ENCODE peak calls at places on chromosomes 7 and 10, in nine cellular contexts. Z, N, I, F, T, R, E, U and X are unnamed samples. For H3K4me1, the result is how much of the 10 kb centered on the place peaks cover.

GRCh38 chr7:140214075-140214684 is 37.4 kb upstream of the KDM7A start:
- DNase-seq in T (peak), U (no peak), N (peak), F (peak), R (no peak), E (no peak), Z (no peak), I (no peak), X (no peak)

GRCh38 chr7:108193593-108194498 is 63.7 kb upstream of the LAMB4 start:
- DNase-seq in F (no peak), U (no peak), I (no peak), T (no peak), N (no peak), R (no peak), Z (no peak), E (no peak), X (no peak)

GRCh38 chr7:42170724-42171123 is 66.3 kb downstream of the GLI3 start:
- DNase-seq in F (no peak), R (no peak), I (no peak), E (no peak), U (no peak), Z (no peak), T (peak), N (no peak), X (no peak)

GRCh38 chr10:79608505-79609375 is 2.0 kb upstream of the SFTPA1 start:
- DNase-seq in U (peak), I (peak), N (peak), E (peak), T (peak), Z (peak), R (peak), F (peak), X (no peak)

GRCh38 chr7:155280446-155281410 is 16.9 kb upstream of the INSIG1 start:
- DNase-seq in I (no peak), U (no peak), R (no peak), F (no peak), E (no peak), Z (no peak), N (no peak), T (no peak), X (no peak)

GRCh38 chr7:84548366-84549085 is 353.9 kb upstream of the SEMA3A start:
- DNase-seq in U (no peak), E (no peak), F (no peak), I (no peak), R (no peak), Z (no peak), N (no peak), T (peak), X (no peak)

GRCh38 chr10:114618722-114619121 is 39.4 kb downstream of the ABLIM1 start:
- DNase-seq in Z (no peak), T (no peak), I (no peak), N (no peak), R (no peak), F (no peak), E (no peak), U (no peak), X (no peak)

GRCh38 chr10:77780180-77780579 is 142.6 kb upstream of the KCNMA1 start:
- DNase-seq in R (no peak), Z (no peak), I (no peak), U (peak), N (no peak), T (no peak), E (no peak), F (no peak), X (no peak)

GRCh38 chr10:62054408-62054807 is 152.9 kb downstream of the ARID5B start:
- DNase-seq in R (no peak), U (no peak), I (no peak), T (no peak), N (no peak), F (no peak), E (no peak), Z (no peak), X (no peak)

GRCh38 chr10:119395287-119396007 is 147.1 kb downstream of the RGS10 start:
- DNase-seq in U (peak), N (peak), Z (no peak), I (peak), F (peak), R (no peak), E (peak), T (peak), X (peak)

GRCh38 chr10:133109736-133110532 is 22.2 kb downstream of the ADGRA1 start:
- DNase-seq in U (no peak), Z (no peak), R (peak), N (no peak), I (no peak), F (peak), T (no peak), E (peak), X (peak)

GRCh38 chr7:68770649-68771048 is 827.6 kb upstream of the AUTS2 start:
- DNase-seq in F (peak), I (no peak), Z (no peak), T (no peak), R (no peak), U (peak), N (no peak), E (no peak), X (no peak)

GRCh38 chr7:16697507-16698199 is 51.7 kb downstream of the BZW2 start:
- DNase-seq in R (no peak), F (no peak), N (no peak), T (peak), E (no peak), Z (no peak), U (peak), I (no peak), X (no peak)

GRCh38 chr7:155897758-155898386 is 85.6 kb upstream of the SHH start:
- DNase-seq in N (no peak), T (no peak), F (no peak), Z (no peak), E (no peak), R (no peak), U (no peak), I (peak), X (peak)

GRCh38 chr10:60464659-60465058 is 75.0 kb upstream of the ANK3 start:
- DNase-seq in U (no peak), T (no peak), E (no peak), F (no peak), Z (no peak), I (no peak), R (no peak), N (no peak), X (no peak)

GRCh38 chr7:31253486-31253885 is 87.0 kb downstream of the NEUROD6 start:
- DNase-seq in E (no peak), I (no peak), F (no peak), U (no peak), Z (no peak), R (no peak), N (no peak), T (no peak), X (no peak)

GRCh38 chr7:82732677-82733076 is 289.1 kb upstream of the CACNA2D1 start:
- DNase-seq in N (no peak), E (no peak), F (no peak), Z (no peak), R (no peak), I (no peak), U (no peak), T (no peak), X (no peak)

GRCh38 chr7:28533731-28534531 is 121.6 kb downstream of the CREB5 start:
- DNase-seq in U (peak), R (peak), I (peak), T (peak), F (peak), N (peak), Z (no peak), E (peak), X (no peak)

GRCh38 chr7:144454256-144455039 is 51.0 kb upstream of the NOBOX start:
- DNase-seq in T (no peak), F (no peak), I (no peak), E (peak), N (no peak), U (no peak), R (no peak), Z (no peak), X (no peak)

GRCh38 chr7:116434820-116435341 is 64.7 kb upstream of the CAV2 start:
- DNase-seq in I (no peak), R (no peak), T (peak), U (no peak), Z (no peak), E (peak), F (no peak), N (no peak), X (no peak)

GRCh38 chr7:150462413-150462812 is 12.0 kb downstream of the GIMAP8 start:
- DNase-seq in I (no peak), T (no peak), E (no peak), F (no peak), N (no peak), U (no peak), R (no peak), Z (no peak), X (no peak)

GRCh38 chr7:152521420-152522337 is 85.9 kb upstream of the KMT2C start:
- DNase-seq in U (peak), Z (no peak), R (peak), F (peak), T (no peak), I (no peak), N (no peak), E (no peak), X (no peak)

GRCh38 chr10:114271779-114272167 is 32.7 kb downstream of the VWA2 start:
- DNase-seq in E (peak), I (peak), T (peak), F (peak), R (peak), N (peak), U (no peak), Z (no peak), X (no peak)

GRCh38 chr7:13032524-13032923 is 345.1 kb downstream of the ARL4A start:
- DNase-seq in E (peak), U (no peak), R (peak), F (no peak), N (no peak), Z (no peak), I (no peak), T (no peak), X (no peak)

GRCh38 chr10:46526682-46527038 is 29.8 kb downstream of the GPRIN2 start:
- DNase-seq in T (no peak), I (peak), N (no peak), Z (no peak), U (no peak), F (peak), E (no peak), R (peak), X (peak)

GRCh38 chr10:37975407-37975991 is 948 bp downstream of the ZNF25 start:
- DNase-seq in R (peak), U (peak), F (no peak), Z (no peak), I (no peak), E (no peak), N (peak), T (peak), X (no peak)

GRCh38 chr7:129734400-129734799 is 122.9 kb downstream of the NRF1 start:
- DNase-seq in R (no peak), Z (no peak), U (no peak), I (no peak), T (no peak), F (no peak), N (no peak), E (no peak), X (no peak)

GRCh38 chr7:96187735-96188622 is 133.9 kb downstream of the SLC25A13 start:
- DNase-seq in I (no peak), T (no peak), E (no peak), R (no peak), F (no peak), Z (no peak), U (no peak), N (no peak), X (no peak)

GRCh38 chr7:39595102-39595620 is 28.2 kb upstream of the RALA start:
- DNase-seq in E (peak), T (peak), N (no peak), I (no peak), R (no peak), Z (no peak), U (no peak), F (no peak), X (no peak)

GRCh38 chr10:98323221-98324164 is 55.5 kb upstream of the LOXL4 start:
- DNase-seq in T (peak), U (no peak), F (peak), N (peak), R (peak), I (peak), E (peak), Z (no peak), X (no peak)

GRCh38 chr10:71864861-71865473 is 13.9 kb upstream of the PSAP start:
- DNase-seq in F (no peak), T (peak), Z (no peak), N (no peak), E (no peak), U (no peak), R (peak), I (no peak), X (peak)

GRCh38 chr7:126462405-126462804 is 790.3 kb downstream of the GRM8 start:
- DNase-seq in F (no peak), I (no peak), U (no peak), R (no peak), E (no peak), N (no peak), Z (no peak), T (no peak), X (no peak)

DNA sequence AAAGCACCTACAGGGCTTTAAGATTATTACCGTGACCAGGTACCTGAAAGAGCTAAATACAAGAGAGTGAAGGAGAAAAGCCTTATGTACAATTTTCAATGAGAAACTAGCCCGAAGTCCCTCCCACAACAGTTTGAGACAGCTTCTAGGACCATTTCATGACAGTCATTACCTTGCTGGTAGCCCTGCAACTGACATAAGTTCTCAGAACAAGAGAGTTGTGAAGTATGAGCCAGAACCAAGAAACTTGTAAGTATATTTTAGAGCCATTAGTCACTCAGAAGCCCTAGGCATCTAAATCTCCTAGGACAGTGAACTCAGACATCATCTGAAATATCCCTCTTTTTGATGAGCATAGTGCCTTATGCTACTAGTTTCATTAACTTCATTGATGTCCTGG is 792.1 kb downstream of the GRM8 start:
- DNase-seq in T (no peak), E (no peak), I (no peak), N (no peak), U (no peak), Z (no peak), R (no peak), F (no peak), X (no peak)
- H3K4me1 ChIP-seq in T (under half), E (under half), I (under half), N (under half), U (under half), Z (under half), R (under half), F (under half), X (under half)

GRCh38 chr7:29806131-29806792 is at the start of gene WIPF3:
- DNase-seq in R (no peak), N (no peak), Z (peak), F (peak), U (peak), E (peak), I (no peak), T (no peak), X (no peak)
- TF ChIP-seq POLR2A in R (no peak), N (no peak), Z (no peak), F (no peak), U (no peak), E (no peak), I (no peak), T (no peak), X (no peak)

GRCh38 chr10:123535386-123535785 is 130.8 kb upstream of the GPR26 start:
- DNase-seq in N (no peak), T (no peak), F (no peak), I (no peak), R (no peak), U (no peak), Z (peak), E (no peak), X (no peak)

GRCh38 chr10:123536176-123536845 is 129.8 kb upstream of the GPR26 start:
- DNase-seq in R (no peak), U (no peak), Z (peak), F (no peak), I (no peak), E (no peak), T (no peak), N (no peak), X (no peak)

GRCh38 chr10:123538401-123539320 is 127.5 kb upstream of the GPR26 start:
- DNase-seq in Z (peak), T (no peak), R (no peak), E (no peak), F (no peak), N (no peak), I (no peak), U (no peak), X (no peak)

GRCh38 chr10:123537188-123537961 is 128.8 kb upstream of the GPR26 start:
- DNase-seq in E (no peak), R (no peak), U (no peak), T (no peak), Z (peak), I (no peak), F (no peak), N (no peak), X (no peak)
- H3K4me1 ChIP-seq in E (under half), R (under half), U (under half), T (under half), Z (under half), I (under half), F (under half), N (under half), X (under half)

GRCh38 chr10:43408710-43409384 is at the start of gene HNRNPF:
- DNase-seq in N (peak), R (peak), F (peak), I (peak), T (peak), E (peak), Z (peak), U (peak), X (peak)

GRCh38 chr10:43409385-43410109 is 561 bp upstream of the HNRNPF start:
- DNase-seq in R (peak), Z (no peak), E (peak), T (no peak), N (no peak), I (peak), F (peak), U (peak), X (peak)

GRCh38 chr10:43407148-43407575 is 1.8 kb downstream of the HNRNPF start:
- DNase-seq in R (peak), N (peak), F (peak), I (peak), U (peak), T (peak), E (peak), Z (no peak), X (peak)

GRCh38 chr10:43408331-43408709 is 666 bp downstream of the HNRNPF start:
- DNase-seq in I (no peak), Z (no peak), E (peak), R (no peak), T (no peak), U (no peak), F (peak), N (no peak), X (no peak)

DNA sequence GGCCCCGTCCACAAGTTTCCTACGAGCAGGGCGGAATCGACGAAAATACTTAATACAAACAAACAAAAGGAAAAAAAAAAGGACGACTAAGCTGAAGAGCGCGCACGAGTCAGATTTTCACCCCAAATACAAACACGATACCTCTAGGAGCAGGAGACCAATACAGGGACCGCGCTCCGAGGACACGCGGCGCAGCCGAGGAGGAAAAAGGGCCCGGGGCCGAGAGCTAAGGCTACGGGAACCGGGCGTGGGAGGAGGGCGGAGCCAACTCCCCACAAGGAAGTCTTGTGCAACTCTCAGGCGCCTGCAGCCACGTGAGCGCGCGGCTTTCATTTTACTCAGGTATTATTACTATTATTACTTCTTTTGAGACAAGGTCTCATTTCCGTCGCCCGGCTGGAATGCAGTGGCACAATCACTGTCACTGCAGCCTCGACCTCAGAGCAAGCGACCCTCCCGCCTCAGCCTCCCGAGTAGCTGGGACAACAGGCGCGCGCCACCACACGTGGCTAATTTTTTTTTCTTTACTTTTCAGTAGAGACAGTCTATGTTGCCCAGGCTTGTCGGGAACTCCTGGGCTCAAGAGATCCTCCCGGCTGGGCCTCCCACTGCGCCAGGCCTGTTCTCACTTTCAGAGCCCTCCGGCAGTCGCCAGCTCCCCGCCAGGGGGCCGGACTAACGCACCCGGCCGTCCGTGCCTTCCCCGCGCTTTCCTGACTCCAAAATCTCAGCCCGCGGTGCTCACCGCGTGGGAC is 1.2 kb downstream of the HNRNPF start:
- DNase-seq in F (peak), E (peak), T (peak), I (peak), R (peak), Z (peak), N (peak), U (peak), X (peak)
- TF ChIP-seq POLR2A in F (peak), E (peak), T (peak), I (peak), R (peak), Z (peak), N (peak), U (no peak), X (peak)

GRCh38 chr10:11515596-11516418 is 95.6 kb downstream of the USP6NL start:
- DNase-seq in R (peak), F (peak), U (peak), I (no peak), E (peak), N (peak), Z (no peak), T (peak), X (no peak)

GRCh38 chr10:11513727-11514126 is 97.7 kb downstream of the USP6NL start:
- DNase-seq in U (no peak), F (no peak), R (no peak), Z (no peak), I (no peak), T (no peak), E (no peak), N (no peak), X (no peak)

GRCh38 chr10:11520892-11521291 is 90.6 kb downstream of the USP6NL start:
- DNase-seq in U (no peak), T (no peak), R (no peak), I (no peak), N (no peak), E (no peak), Z (no peak), F (no peak), X (no peak)

GRCh38 chr10:11516419-11516721 is 95.1 kb downstream of the USP6NL start:
- DNase-seq in Z (no peak), R (no peak), I (no peak), F (no peak), N (no peak), U (no peak), T (no peak), E (no peak), X (no peak)

GRCh38 chr10:11517150-11517549 is 94.3 kb downstream of the USP6NL start:
- DNase-seq in F (no peak), R (no peak), N (no peak), Z (no peak), U (no peak), E (peak), I (no peak), T (no peak), X (no peak)
- H3K4me1 ChIP-seq in F (under half), R (under half), N (under half), Z (under half), U (under half), E (under half), I (under half), T (under half), X (under half)